ENCODE peak calls at places on chromosomes 13 and 19, in four cellular contexts. W is stimulated activated CD4-positive, alpha-beta T cell treated with anti-CD3 and anti-CD28 coated beads, TNF-alpha, amount 100 ng/mL, for 1 hour; C is brain microvascular endothelial cell; V is aorta. N is an unnamed sample.

GRCh38 chr19:48568345-48568886 is 16.4 kb downstream of the SULT2B1 start:
- DNase-seq in C (peak), W (no peak), V (peak), N (peak)

GRCh38 chr13:30257433-30258099 is 49.8 kb downstream of the KATNAL1 start:
- DNase-seq in W (no peak), V (no peak), C (no peak), N (no peak)

GRCh38 chr13:45658586-45659235 is 43.2 kb upstream of the ERICH6B start:
- DNase-seq in W (no peak), V (no peak), C (peak), N (peak)

GRCh38 chr19:36401475-36401874 is 17.0 kb downstream of the ZFP82 start:
- DNase-seq in V (no peak), W (no peak), C (no peak), N (no peak)

GRCh38 chr19:45954132-45954531 is 19.5 kb downstream of the NOVA2 start:
- DNase-seq in C (no peak), V (no peak), W (no peak), N (no peak)

GRCh38 chr19:5891938-5892771 is 11.4 kb downstream of the NDUFA11 start:
- DNase-seq in W (no peak), V (no peak), C (peak), N (peak)

GRCh38 chr19:39813264-39813998 is 20.5 kb downstream of the DYRK1B start:
- DNase-seq in W (no peak), V (no peak), C (no peak), N (no peak)

GRCh38 chr19:35088514-35088913 is 27.1 kb upstream of the FXYD3 start:
- DNase-seq in V (no peak), W (no peak), C (peak), N (peak)

GRCh38 chr13:48571121-48571901 is 38.4 kb upstream of the RCBTB2 start:
- DNase-seq in C (peak), V (no peak), W (no peak), N (peak)

GRCh38 chr13:111396457-111396856 is 76.0 kb downstream of the TEX29 start:
- DNase-seq in V (no peak), C (no peak), W (no peak), N (no peak)